ENCODE peak calls at places on chromosomes 4 and X, in nine cellular contexts. One of them, this sample, is unnamed.

GRCh38 chr4:127968565-127968964 is 3.4 kb downstream of the ABHD18 start:
- DNase-seq in activated T-cell treated with anti-CD3 and anti-CD28 coated beads, Interleukin-2, amount 50 U/mL, for 24 hours: no peak
- DNase-seq in progenitor cell of endocrine pancreas: no peak
- DNase-seq in fibroblast of pulmonary artery: no peak
- DNase-seq in heart left ventricle: peak; percentile 39
- DNase-seq in stimulated activated naive CD8-positive, alpha-beta T cell treated with anti-CD3 and anti-CD28 coated beads, Interleukin-15, Interleukin-2, amounts not matched to agents 100 U/mL and 50 U/mL, for 24 hours: no peak
- DNase-seq in substantia nigra: no peak
- DNase-seq in cerebellar nuclear complex: no peak
- DNase-seq in sciatic nerve: no peak
- DNase-seq in this sample: peak; percentile 62

GRCh38 chr4:149746281-149746680 is 69.4 kb downstream of the IQCM start:
- DNase-seq in activated T-cell treated with anti-CD3 and anti-CD28 coated beads, Interleukin-2, amount 50 U/mL, for 24 hours: no peak
- DNase-seq in progenitor cell of endocrine pancreas: no peak
- DNase-seq in fibroblast of pulmonary artery: no peak
- DNase-seq in heart left ventricle: no peak
- DNase-seq in stimulated activated naive CD8-positive, alpha-beta T cell treated with anti-CD3 and anti-CD28 coated beads, Interleukin-15, Interleukin-2, amounts not matched to agents 100 U/mL and 50 U/mL, for 24 hours: no peak
- DNase-seq in substantia nigra: no peak
- DNase-seq in cerebellar nuclear complex: no peak
- DNase-seq in sciatic nerve: no peak
- DNase-seq in this sample: no peak

GRCh38 chr4:122826000-122826595 is 533 bp upstream of the FGF2 start:
- DNase-seq in activated T-cell treated with anti-CD3 and anti-CD28 coated beads, Interleukin-2, amount 50 U/mL, for 24 hours: no peak
- DNase-seq in progenitor cell of endocrine pancreas: no peak
- DNase-seq in fibroblast of pulmonary artery: no peak
- DNase-seq in heart left ventricle: no peak
- DNase-seq in stimulated activated naive CD8-positive, alpha-beta T cell treated with anti-CD3 and anti-CD28 coated beads, Interleukin-15, Interleukin-2, amounts not matched to agents 100 U/mL and 50 U/mL, for 24 hours: no peak
- DNase-seq in substantia nigra: no peak
- DNase-seq in cerebellar nuclear complex: no peak
- DNase-seq in sciatic nerve: no peak
- DNase-seq in this sample: no peak

GRCh38 chrX:54540289-54540688 is 10.3 kb downstream of the GNL3L start:
- DNase-seq in activated T-cell treated with anti-CD3 and anti-CD28 coated beads, Interleukin-2, amount 50 U/mL, for 24 hours: no peak
- DNase-seq in progenitor cell of endocrine pancreas: no peak
- DNase-seq in fibroblast of pulmonary artery: peak; percentile 65
- DNase-seq in heart left ventricle: peak; percentile 7
- DNase-seq in stimulated activated naive CD8-positive, alpha-beta T cell treated with anti-CD3 and anti-CD28 coated beads, Interleukin-15, Interleukin-2, amounts not matched to agents 100 U/mL and 50 U/mL, for 24 hours: no peak
- DNase-seq in substantia nigra: no peak
- DNase-seq in cerebellar nuclear complex: no peak
- DNase-seq in sciatic nerve: no peak
- DNase-seq in this sample: no peak

GRCh38 chr4:143188325-143189088 is 3.8 kb downstream of the USP38 start:
- DNase-seq in activated T-cell treated with anti-CD3 and anti-CD28 coated beads, Interleukin-2, amount 50 U/mL, for 24 hours: no peak
- DNase-seq in progenitor cell of endocrine pancreas: no peak
- DNase-seq in fibroblast of pulmonary artery: no peak
- DNase-seq in heart left ventricle: no peak
- DNase-seq in stimulated activated naive CD8-positive, alpha-beta T cell treated with anti-CD3 and anti-CD28 coated beads, Interleukin-15, Interleukin-2, amounts not matched to agents 100 U/mL and 50 U/mL, for 24 hours: no peak
- DNase-seq in substantia nigra: no peak
- DNase-seq in cerebellar nuclear complex: no peak
- DNase-seq in sciatic nerve: no peak
- DNase-seq in this sample: peak; percentile 47

GRCh38 chrX:93673869-93674271 is at the start of gene FAM133A:
- DNase-seq in activated T-cell treated with anti-CD3 and anti-CD28 coated beads, Interleukin-2, amount 50 U/mL, for 24 hours: no peak
- DNase-seq in progenitor cell of endocrine pancreas: no peak
- DNase-seq in fibroblast of pulmonary artery: peak; percentile 32
- DNase-seq in heart left ventricle: no peak
- DNase-seq in stimulated activated naive CD8-positive, alpha-beta T cell treated with anti-CD3 and anti-CD28 coated beads, Interleukin-15, Interleukin-2, amounts not matched to agents 100 U/mL and 50 U/mL, for 24 hours: no peak
- DNase-seq in substantia nigra: no peak
- DNase-seq in cerebellar nuclear complex: peak; percentile 59
- DNase-seq in sciatic nerve: no peak
- DNase-seq in this sample: peak; percentile 60

GRCh38 chr4:125104616-125105015 is 210.1 kb upstream of the FAT4 start:
- DNase-seq in activated T-cell treated with anti-CD3 and anti-CD28 coated beads, Interleukin-2, amount 50 U/mL, for 24 hours: no peak
- DNase-seq in progenitor cell of endocrine pancreas: no peak
- DNase-seq in fibroblast of pulmonary artery: no peak
- DNase-seq in heart left ventricle: no peak
- DNase-seq in stimulated activated naive CD8-positive, alpha-beta T cell treated with anti-CD3 and anti-CD28 coated beads, Interleukin-15, Interleukin-2, amounts not matched to agents 100 U/mL and 50 U/mL, for 24 hours: no peak
- DNase-seq in substantia nigra: no peak
- DNase-seq in cerebellar nuclear complex: no peak
- DNase-seq in sciatic nerve: no peak
- DNase-seq in this sample: no peak

GRCh38 chr4:1402516-1403101 is 3.6 kb downstream of the NKX1-1 start:
- DNase-seq in activated T-cell treated with anti-CD3 and anti-CD28 coated beads, Interleukin-2, amount 50 U/mL, for 24 hours: peak; percentile 34
- DNase-seq in progenitor cell of endocrine pancreas: no peak
- DNase-seq in fibroblast of pulmonary artery: no peak
- DNase-seq in heart left ventricle: peak; percentile 2
- DNase-seq in stimulated activated naive CD8-positive, alpha-beta T cell treated with anti-CD3 and anti-CD28 coated beads, Interleukin-15, Interleukin-2, amounts not matched to agents 100 U/mL and 50 U/mL, for 24 hours: no peak
- DNase-seq in substantia nigra: no peak
- DNase-seq in cerebellar nuclear complex: no peak
- DNase-seq in sciatic nerve: no peak
- DNase-seq in this sample: no peak

GRCh38 chr4:54067163-54067562 is 2.8 kb upstream of the CHIC2 start:
- DNase-seq in activated T-cell treated with anti-CD3 and anti-CD28 coated beads, Interleukin-2, amount 50 U/mL, for 24 hours: no peak
- DNase-seq in progenitor cell of endocrine pancreas: no peak
- DNase-seq in fibroblast of pulmonary artery: peak; percentile 90
- DNase-seq in heart left ventricle: peak; percentile 58
- DNase-seq in stimulated activated naive CD8-positive, alpha-beta T cell treated with anti-CD3 and anti-CD28 coated beads, Interleukin-15, Interleukin-2, amounts not matched to agents 100 U/mL and 50 U/mL, for 24 hours: no peak
- DNase-seq in substantia nigra: no peak
- DNase-seq in cerebellar nuclear complex: no peak
- DNase-seq in sciatic nerve: no peak
- DNase-seq in this sample: no peak

GRCh38 chrX:20530319-20530979 is 263.7 kb upstream of the RPS6KA3 start:
- DNase-seq in activated T-cell treated with anti-CD3 and anti-CD28 coated beads, Interleukin-2, amount 50 U/mL, for 24 hours: peak; percentile 55
- DNase-seq in progenitor cell of endocrine pancreas: peak; percentile 59
- DNase-seq in fibroblast of pulmonary artery: peak; percentile 67
- DNase-seq in heart left ventricle: peak; percentile 31
- DNase-seq in stimulated activated naive CD8-positive, alpha-beta T cell treated with anti-CD3 and anti-CD28 coated beads, Interleukin-15, Interleukin-2, amounts not matched to agents 100 U/mL and 50 U/mL, for 24 hours: peak; percentile 56
- DNase-seq in substantia nigra: peak; percentile 15
- DNase-seq in cerebellar nuclear complex: peak; percentile 72
- DNase-seq in sciatic nerve: peak; percentile 78
- DNase-seq in this sample: peak; percentile 66

GRCh38 chr4:65968873-65969272 is 298.6 kb upstream of the EPHA5 start:
- DNase-seq in activated T-cell treated with anti-CD3 and anti-CD28 coated beads, Interleukin-2, amount 50 U/mL, for 24 hours: no peak
- DNase-seq in progenitor cell of endocrine pancreas: no peak
- DNase-seq in fibroblast of pulmonary artery: peak; percentile 71
- DNase-seq in heart left ventricle: no peak
- DNase-seq in stimulated activated naive CD8-positive, alpha-beta T cell treated with anti-CD3 and anti-CD28 coated beads, Interleukin-15, Interleukin-2, amounts not matched to agents 100 U/mL and 50 U/mL, for 24 hours: no peak
- DNase-seq in substantia nigra: no peak
- DNase-seq in cerebellar nuclear complex: no peak
- DNase-seq in sciatic nerve: no peak
- DNase-seq in this sample: no peak